ENCODE peak calls at places on chromosomes 1 and 21, in seven cellular contexts. W is tibial nerve, A is NCI-H1930, E is dorsolateral prefrontal cortex, X is hippocampal formation, M is caudate nucleus, F is NCI-H2081. H is an unnamed sample.

GRCh38 chr1:35574655-35575400 is 1.7 kb downstream of the TFAP2E start:
- DNase-seq in W (no peak), A (no peak), E (no peak), X (no peak), M (no peak), F (no peak), H (no peak)

GRCh38 chr21:39484711-39485264 is 33.0 kb downstream of the SH3BGR start:
- DNase-seq in W (no peak), A (no peak), E (no peak), X (no peak), M (no peak), F (no peak), H (no peak)

GRCh38 chr1:146036241-146036989 is 14.9 kb upstream of the HJV start:
- DNase-seq in W (no peak), A (no peak), E (no peak), X (no peak), M (no peak), F (no peak), H (peak)

GRCh38 chr1:27872802-27873665 is 690 bp downstream of the THEMIS2 start:
- DNase-seq in W (no peak), A (no peak), E (peak), X (peak), M (peak), F (no peak), H (no peak)

GRCh38 chr21:34670220-34670961 is 1.6 kb downstream of the CLIC6 start:
- DNase-seq in W (no peak), A (no peak), E (no peak), X (no peak), M (no peak), F (no peak), H (no peak)

GRCh38 chr21:42306366-42307035 is 8.7 kb downstream of the TFF3 start:
- DNase-seq in W (no peak), A (no peak), E (no peak), X (no peak), M (no peak), F (peak), H (no peak)

GRCh38 chr1:235601087-235601486 is 48.5 kb downstream of the GNG4 start:
- DNase-seq in W (no peak), A (no peak), E (no peak), X (no peak), M (no peak), F (no peak), H (peak)

GRCh38 chr1:20255666-20256065 is 35.0 kb upstream of the VWA5B1 start:
- DNase-seq in W (no peak), A (no peak), E (peak), X (peak), M (no peak), F (no peak), H (peak)

GRCh38 chr1:87333692-87334347 is 5.1 kb downstream of the LMO4 start:
- DNase-seq in W (no peak), A (no peak), E (no peak), X (no peak), M (no peak), F (no peak), H (no peak)

GRCh38 chr1:116824631-116825399 is 70.6 kb downstream of the CD2 start:
- DNase-seq in W (no peak), A (no peak), E (no peak), X (no peak), M (no peak), F (no peak), H (peak)